ENCODE peak calls at places on chromosomes 12 and 14, in six cellular contexts. D is mammary epithelial cell; L is NAMALWA; C is activated CD8-positive, alpha-beta T cell treated with anti-CD3 and anti-CD28 coated beads, Interleukin-2, amount 10 ng/mL, durations not matched to agents 7 days and 5 days; Z is amygdala; M is HT1080. I is an unnamed sample.

GRCh38 chr14:69093551-69094421 is 59.1 kb downstream of the DCAF5 start:
- DNase-seq in D (peak), L (no peak), C (no peak), Z (peak), M (peak), I (no peak)

GRCh38 chr12:46555379-46555778 is 182.8 kb upstream of the SLC38A2 start:
- DNase-seq in D (peak), L (no peak), C (no peak), Z (no peak), M (peak), I (peak)

GRCh38 chr12:102510031-102510430 is 29.7 kb upstream of the IGF1 start:
- DNase-seq in D (no peak), L (no peak), C (no peak), Z (no peak), M (no peak), I (no peak)

GRCh38 chr12:2376855-2377657 is 324.3 kb downstream of the CACNA1C start:
- DNase-seq in D (no peak), L (no peak), C (no peak), Z (no peak), M (no peak), I (no peak)

GRCh38 chr14:36319899-36320209 is 583 bp downstream of the MBIP start:
- DNase-seq in D (no peak), L (no peak), C (no peak), Z (no peak), M (no peak), I (no peak)

GRCh38 chr14:57871487-57872080 is 5.7 kb upstream of the SLC35F4 start:
- DNase-seq in D (peak), L (peak), C (peak), Z (no peak), M (peak), I (no peak)

GRCh38 chr12:80154261-80154660 is 54.9 kb downstream of the OTOGL start:
- DNase-seq in D (peak), L (no peak), C (no peak), Z (no peak), M (no peak), I (no peak)

GRCh38 chr12:89461649-89462612 is 62.7 kb downstream of the GALNT4 start:
- DNase-seq in D (peak), L (peak), C (no peak), Z (no peak), M (peak), I (peak)

GRCh38 chr12:117854339-117855012 is 114.3 kb downstream of the KSR2 start:
- DNase-seq in D (peak), L (peak), C (peak), Z (peak), M (peak), I (no peak)

GRCh38 chr12:24111101-24111500 is 161.6 kb upstream of the SOX5 start:
- DNase-seq in D (peak), L (no peak), C (no peak), Z (no peak), M (peak), I (no peak)

GRCh38 chr14:32469388-32470160 is 140.5 kb downstream of the AKAP6 start:
- DNase-seq in D (peak), L (peak), C (no peak), Z (no peak), M (peak), I (peak)

GRCh38 chr12:54082402-54082892 is 28.8 kb downstream of the HOXC4 start:
- DNase-seq in D (no peak), L (no peak), C (peak), Z (no peak), M (no peak), I (no peak)

GRCh38 chr12:14278294-14278953 is 87.1 kb upstream of the ATF7IP start:
- DNase-seq in D (no peak), L (no peak), C (no peak), Z (no peak), M (no peak), I (no peak)

GRCh38 chr12:34395056-34396005 is 373.0 kb downstream of the ALG10 start:
- DNase-seq in D (no peak), L (no peak), C (no peak), Z (no peak), M (no peak), I (no peak)

GRCh38 chr12:87160848-87161601 is 868.2 kb downstream of the C12orf50 start:
- DNase-seq in D (peak), L (no peak), C (no peak), Z (no peak), M (no peak), I (no peak)

GRCh38 chr12:103462675-103463074 is 33.1 kb downstream of the C12orf42 start:
- DNase-seq in D (no peak), L (no peak), C (no peak), Z (no peak), M (no peak), I (no peak)

GRCh38 chr12:47885012-47885501 is 19.7 kb downstream of the VDR start:
- DNase-seq in D (no peak), L (no peak), C (peak), Z (no peak), M (no peak), I (no peak)

GRCh38 chr14:52834440-52834842 is 43.0 kb upstream of the GNPNAT1 start:
- DNase-seq in D (peak), L (no peak), C (no peak), Z (no peak), M (peak), I (no peak)

GRCh38 chr14:55399183-55399582 is 12.4 kb downstream of the ATG14 start:
- DNase-seq in D (no peak), L (no peak), C (no peak), Z (no peak), M (no peak), I (no peak)

GRCh38 chr14:76644875-76645518 is 116.3 kb upstream of the VASH1 start:
- DNase-seq in D (peak), L (peak), C (no peak), Z (peak), M (peak), I (peak)

GRCh38 chr12:4423528-4424195 is 22.0 kb downstream of the FGF6 start:
- DNase-seq in D (no peak), L (no peak), C (no peak), Z (no peak), M (no peak), I (no peak)

GRCh38 chr14:72303930-72304329 is 371.7 kb downstream of the RGS6 start:
- DNase-seq in D (no peak), L (no peak), C (no peak), Z (no peak), M (peak), I (no peak)

GRCh38 chr12:27969011-27969900 is 3.3 kb downstream of the PTHLH start:
- DNase-seq in D (no peak), L (no peak), C (no peak), Z (no peak), M (no peak), I (no peak)

GRCh38 chr14:69664865-69665526 is 53.6 kb downstream of the SUSD6 start:
- DNase-seq in D (no peak), L (no peak), C (no peak), Z (no peak), M (no peak), I (no peak)

GRCh38 chr14:67420102-67420739 is 8.3 kb upstream of the PLEK2 start:
- DNase-seq in D (peak), L (peak), C (peak), Z (no peak), M (no peak), I (no peak)

GRCh38 chr12:43501705-43502104 is 50.3 kb downstream of the ADAMTS20 start:
- DNase-seq in D (peak), L (peak), C (no peak), Z (no peak), M (peak), I (peak)

GRCh38 chr12:61879229-61879628 is 381.0 kb upstream of the USP15 start:
- DNase-seq in D (no peak), L (no peak), C (no peak), Z (no peak), M (no peak), I (no peak)

GRCh38 chr14:104818714-104819161 is 17.8 kb downstream of the ZBTB42 start:
- DNase-seq in D (no peak), L (no peak), C (no peak), Z (no peak), M (no peak), I (no peak)

GRCh38 chr12:67649165-67650126 is 901 bp downstream of the DYRK2 start:
- DNase-seq in D (no peak), L (peak), C (peak), Z (no peak), M (no peak), I (no peak)

GRCh38 chr14:76432967-76433752 is 57.2 kb downstream of the ESRRB start:
- DNase-seq in D (no peak), L (no peak), C (no peak), Z (no peak), M (no peak), I (no peak)

GRCh38 chr12:339557-340195 is 49.4 kb downstream of the KDM5A start:
- DNase-seq in D (no peak), L (no peak), C (no peak), Z (no peak), M (no peak), I (no peak)

GRCh38 chr12:4539167-4539870 is 629 bp downstream of the RAD51AP1 start:
- DNase-seq in D (peak), L (peak), C (no peak), Z (no peak), M (no peak), I (no peak)

GRCh38 chr12:66107451-66107915 is 23.1 kb downstream of the LLPH start:
- DNase-seq in D (peak), L (peak), C (peak), Z (no peak), M (peak), I (peak)

GRCh38 chr12:98893126-98893525 is 248.0 kb downstream of the APAF1 start:
- DNase-seq in D (no peak), L (no peak), C (no peak), Z (no peak), M (no peak), I (no peak)